ENCODE peak calls at places on chromosomes 2 and 18, in five cellular contexts. A is ovary, U is mesendoderm, M is adipocyte, Y is BJ. B is an unnamed sample.

GRCh38 chr2:128444816-128445532 is 126.3 kb upstream of the HS6ST1 start:
- DNase-seq in Y (no peak), U (no peak), A (peak; percentile 1), M (no peak), B (no peak)

GRCh38 chr2:210528716-210529115 is 27.7 kb upstream of the CPS1 start:
- DNase-seq in A (no peak), Y (no peak), U (no peak), M (peak; percentile 6), B (no peak)

GRCh38 chr2:227862741-227863588 is 8.5 kb upstream of the DAW1 start:
- DNase-seq in Y (no peak), M (peak; percentile 52), A (no peak), U (peak; percentile 96), B (peak; percentile 48)

GRCh38 chr2:197309369-197310231 is 980 bp downstream of the ANKRD44 start:
- DNase-seq in A (peak; percentile 11), U (peak; percentile 45), Y (no peak), M (peak; percentile 39), B (peak; percentile 74)

GRCh38 chr18:58998421-58999203 is 133.9 kb downstream of the ZNF532 start:
- DNase-seq in A (peak; percentile 75), M (peak; percentile 68), U (peak; percentile 21), Y (peak; percentile 73), B (no peak)

GRCh38 chr2:133812826-133813617 is 244.8 kb upstream of the NCKAP5 start:
- DNase-seq in A (no peak), Y (no peak), M (peak; percentile 35), U (no peak), B (no peak)

GRCh38 chr18:27004056-27004829 is 138.7 kb upstream of the AQP4 start:
- DNase-seq in A (no peak), U (no peak), M (peak; percentile 63), Y (no peak), B (no peak)

GRCh38 chr2:167944825-167945659 is 302.4 kb downstream of the STK39 start:
- DNase-seq in M (no peak), U (no peak), Y (no peak), A (no peak), B (no peak)

GRCh38 chr2:236250286-236250685 is 13.9 kb downstream of the ASB18 start:
- DNase-seq in M (no peak), Y (no peak), U (no peak), A (no peak), B (no peak)

GRCh38 chr2:64770781-64771334 is 117.1 kb upstream of the SERTAD2 start:
- DNase-seq in A (peak; percentile 72), U (peak; percentile 15), M (peak; percentile 62), Y (peak; percentile 63), B (no peak)

GRCh38 chr2:212940816-212941215 is 210.6 kb downstream of the IKZF2 start:
- DNase-seq in U (peak; percentile 95), Y (no peak), M (peak; percentile 76), A (no peak), B (peak; percentile 55)

GRCh38 chr2:60450488-60450887 is 103.0 kb downstream of the BCL11A start:
- DNase-seq in Y (no peak), M (no peak), A (no peak), U (no peak), B (no peak)

GRCh38 chr2:174013310-174013751 is 48.2 kb upstream of the SP3 start:
- DNase-seq in Y (no peak), U (peak; percentile 61), M (no peak), A (peak; percentile 80), B (no peak)

GRCh38 chr2:134232461-134232860 is 21.4 kb upstream of the MGAT5 start:
- DNase-seq in Y (no peak), M (no peak), U (no peak), A (no peak), B (no peak)

GRCh38 chr2:223633656-223634055 is 31.5 kb upstream of the SCG2 start:
- DNase-seq in A (no peak), Y (no peak), U (no peak), M (no peak), B (no peak)

GRCh38 chr2:75146903-75147332 is 52.4 kb downstream of the TACR1 start:
- DNase-seq in A (no peak), Y (no peak), M (peak; percentile 80), U (no peak), B (no peak)

GRCh38 chr18:79852561-79853302 is 55.0 kb downstream of the KCNG2 start:
- DNase-seq in Y (no peak), M (no peak), A (no peak), U (no peak), B (peak; percentile 53)

GRCh38 chr2:7792031-7792651 is 874.9 kb downstream of the RNF144A start:
- DNase-seq in A (no peak), Y (no peak), M (no peak), U (no peak), B (no peak)

GRCh38 chr2:62370304-62371250 is 135.4 kb downstream of the TMEM17 start:
- DNase-seq in U (peak; percentile 83), A (no peak), Y (no peak), M (no peak), B (no peak)

GRCh38 chr2:131413148-131413747 is 49.3 kb upstream of the RAB6D start:
- DNase-seq in Y (no peak), U (peak; percentile 49), A (no peak), M (peak; percentile 82), B (peak; percentile 40)

GRCh38 chr2:131016826-131017596 is 76.2 kb downstream of the FAM168B start:
- DNase-seq in A (peak; percentile 19), M (peak; percentile 58), U (no peak), Y (peak; percentile 21), B (no peak)

GRCh38 chr18:32349728-32350395 is 120.8 kb downstream of the GAREM1 start:
- DNase-seq in M (peak; percentile 97), A (peak; percentile 76), Y (peak; percentile 55), U (peak; percentile 87), B (no peak)

GRCh38 chr2:74658516-74658915 is 4.5 kb downstream of the SEMA4F start:
- DNase-seq in U (no peak), Y (peak; percentile 47), M (peak; percentile 30), A (no peak), B (no peak)

GRCh38 chr2:229249536-229249935 is 21.6 kb downstream of the PID1 start:
- DNase-seq in U (no peak), M (no peak), A (no peak), Y (no peak), B (no peak)

GRCh38 chr2:235083822-235084221 is 132.0 kb downstream of the SH3BP4 start:
- DNase-seq in A (no peak), Y (no peak), U (no peak), M (no peak), B (no peak)

GRCh38 chr18:59041819-59042476 is 97.7 kb upstream of the SEC11C start:
- DNase-seq in A (no peak), M (no peak), U (no peak), Y (no peak), B (no peak)

GRCh38 chr2:107062173-107062572 is 176.2 kb upstream of the ST6GAL2 start:
- DNase-seq in A (no peak), M (no peak), Y (no peak), U (no peak), B (peak; percentile 8)

GRCh38 chr2:238139141-238139840 is 823 bp downstream of the KLHL30 start:
- DNase-seq in M (no peak), A (no peak), Y (no peak), U (no peak), B (peak; percentile 94)

GRCh38 chr2:32697156-32697555 is 69.3 kb downstream of the TTC27 start:
- DNase-seq in M (peak; percentile 81), U (no peak), Y (peak; percentile 53), A (no peak), B (no peak)

GRCh38 chr2:69517410-69517809 is 80.2 kb upstream of the NFU1 start:
- DNase-seq in A (no peak), Y (no peak), U (no peak), M (no peak), B (no peak)

GRCh38 chr18:44450220-44450619 is 230.5 kb upstream of the SETBP1 start:
- DNase-seq in Y (no peak), M (no peak), U (no peak), A (no peak), B (no peak)

GRCh38 chr2:237798236-237799059 is at the start of gene RBM44:
- DNase-seq in Y (no peak), A (no peak), U (no peak), M (no peak), B (peak; percentile 38)

GRCh38 chr2:240154606-240155005 is 14.1 kb upstream of the OTOS start:
- DNase-seq in Y (no peak), A (no peak), U (no peak), M (no peak), B (peak; percentile 53)

GRCh38 chr2:237662671-237663093 is 35.3 kb downstream of the LRRFIP1 start:
- DNase-seq in U (peak; percentile 99), A (peak; percentile 91), M (peak; percentile 93), Y (peak; percentile 93), B (peak; percentile 83)

GRCh38 chr18:55420665-55420964 is 167.4 kb downstream of the TCF4 start:
- DNase-seq in M (no peak), U (no peak), Y (no peak), A (no peak), B (no peak)

GRCh38 chr18:55419939-55420664 is 167.9 kb downstream of the TCF4 start:
- DNase-seq in Y (no peak), M (no peak), A (no peak), U (peak; percentile 43), B (no peak)

GRCh38 chr18:55422456-55423185 is 165.4 kb downstream of the TCF4 start:
- DNase-seq in A (peak; percentile 52), U (no peak), Y (no peak), M (peak; percentile 37), B (no peak)

GRCh38 chr18:55420977-55421611 is 166.9 kb downstream of the TCF4 start:
- DNase-seq in M (no peak), A (no peak), U (no peak), Y (no peak), B (no peak)

GRCh38 chr18:55421612-55422381 is 166.2 kb downstream of the TCF4 start:
- DNase-seq in Y (no peak), U (no peak), M (peak; percentile 30), A (peak; percentile 31), B (no peak)
- H3K4me3 ChIP-seq in Y (peak overlapping the region; percentile 21), U (no peak overlapping the region), M (peak overlapping the region; percentile 88), A (peak overlapping the region; percentile 32), B (no peak overlapping the region)

GRCh38 chr18:74455386-74455785 is 1.7 kb downstream of the DIPK1C start:
- DNase-seq in Y (no peak), U (no peak), M (no peak), A (no peak), B (no peak)

GRCh38 chr18:74453011-74453571 is 4.0 kb downstream of the DIPK1C start:
- DNase-seq in Y (no peak), U (no peak), M (peak; percentile 19), A (no peak), B (no peak)

GRCh38 chr18:74453642-74454198 is 3.4 kb downstream of the DIPK1C start:
- DNase-seq in Y (no peak), A (no peak), M (no peak), U (no peak), B (no peak)

GRCh38 chr18:74456017-74456408 is 1.1 kb downstream of the DIPK1C start:
- DNase-seq in Y (no peak), M (no peak), A (no peak), U (no peak), B (no peak)

GRCh38 chr18:74454279-74454741 is 2.8 kb downstream of the DIPK1C start:
- DNase-seq in A (no peak), Y (no peak), M (no peak), U (no peak), B (peak; percentile 44)
- H3K27me3 ChIP-seq in A (no peaks in the 10 kb centered on the region), Y (peaks cover 19% of the 10 kb centered on the region), M (peaks cover 66% of the 10 kb centered on the region), U (peaks cover 22% of the 10 kb centered on the region), B (peaks cover 43% of the 10 kb centered on the region)

GRCh38 chr18:11849845-11850747 is 1.1 kb upstream of the CHMP1B start:
- DNase-seq in A (peak; percentile 37), U (peak; percentile 59), Y (peak; percentile 51), M (peak; percentile 93), B (no peak)
- H3K4me3 ChIP-seq in A (peak overlapping the region; percentile 53), U (no peak overlapping the region), Y (peak overlapping the region; percentile 66), M (peak overlapping the region; percentile 97), B (no peak overlapping the region)

GRCh38 chr2:207233731-207234130 is 68.0 kb upstream of the KLF7 start:
- DNase-seq in A (no peak), M (no peak), Y (no peak), U (peak; percentile 51), B (no peak)
- H3K27me3 ChIP-seq in A (no peaks in the 10 kb centered on the region), M (no peaks in the 10 kb centered on the region), Y (no peaks in the 10 kb centered on the region), U (no peaks in the 10 kb centered on the region), B (no peaks in the 10 kb centered on the region)

B was measured in H7.